ENCODE peak calls at places on chromosomes 12 and 14, in nine cellular contexts. J is GM12865, B is sigmoid colon, Q is epithelial cell of proximal tubule, R is A673, D is body of pancreas, T is neural progenitor cell, Z is cardiac fibroblast, F is left lung. Y is an unnamed sample.

GRCh38 chr12:102120564-102120873 is 536 bp downstream of the PARPBP start:
- DNase-seq in R (no peak), J (no peak), Q (peak), B (no peak), F (no peak), D (no peak), T (peak), Z (no peak), Y (no peak)

GRCh38 chr14:55303646-55304277 is 32.5 kb downstream of the FBXO34 start:
- DNase-seq in R (no peak), J (peak), T (no peak), B (no peak), D (no peak), Q (no peak), F (no peak), Z (no peak), Y (peak)

GRCh38 chr12:8913702-8914032 is 642 bp upstream of the PHC1 start:
- DNase-seq in B (no peak), F (no peak), R (no peak), T (no peak), Z (no peak), D (no peak), J (no peak), Q (no peak), Y (no peak)

GRCh38 chr14:80116157-80116556 is 95.1 kb downstream of the DIO2 start:
- DNase-seq in B (no peak), D (no peak), T (no peak), Z (no peak), Q (no peak), R (no peak), J (no peak), F (no peak), Y (no peak)

GRCh38 chr14:31357279-31357678 is 63.1 kb downstream of the HEATR5A start:
- DNase-seq in Q (no peak), R (no peak), D (no peak), T (no peak), J (no peak), B (no peak), Z (peak), F (no peak), Y (no peak)

GRCh38 chr12:2374092-2374740 is 321.4 kb downstream of the CACNA1C start:
- DNase-seq in R (no peak), D (no peak), B (peak), Q (no peak), F (no peak), Z (no peak), T (no peak), J (no peak), Y (no peak)

GRCh38 chr14:49621114-49621881 is 699 bp downstream of the MGAT2 start:
- DNase-seq in D (peak), R (peak), T (peak), B (peak), F (peak), J (peak), Z (peak), Q (no peak), Y (no peak)

GRCh38 chr12:3962661-3963483 is 89.7 kb upstream of the PARP11 start:
- DNase-seq in T (no peak), B (no peak), F (no peak), Q (no peak), J (peak), R (no peak), Z (no peak), D (peak), Y (peak)

GRCh38 chr12:75526655-75527511 is 15.5 kb upstream of the KRR1 start:
- DNase-seq in B (peak), D (peak), J (peak), F (no peak), Q (no peak), R (peak), T (peak), Z (peak), Y (peak)

GRCh38 chr12:104285740-104286537 is 17.6 kb upstream of the EID3 start:
- DNase-seq in F (peak), D (no peak), T (no peak), B (no peak), J (peak), R (no peak), Q (no peak), Z (no peak), Y (peak)

GRCh38 chr14:102095871-102096568 is 9.2 kb upstream of the HSP90AA1 start:
- DNase-seq in J (no peak), D (no peak), R (peak), Z (no peak), T (peak), B (no peak), F (no peak), Q (no peak), Y (no peak)

GRCh38 chr14:40093800-40094199 is 661.6 kb upstream of the FBXO33 start:
- DNase-seq in T (no peak), B (no peak), R (no peak), Z (no peak), J (no peak), F (no peak), D (no peak), Q (no peak), Y (no peak)

GRCh38 chr12:122116707-122117535 is 38.4 kb downstream of the MLXIP start:
- DNase-seq in R (no peak), F (no peak), B (peak), J (no peak), T (no peak), Z (no peak), D (peak), Q (no peak), Y (no peak)

GRCh38 chr12:76144253-76144564 is 59.7 kb upstream of the NAP1L1 start:
- DNase-seq in B (no peak), T (no peak), Q (no peak), R (peak), Z (peak), J (peak), F (no peak), D (peak), Y (peak)

GRCh38 chr14:96162265-96162664 is 42.4 kb upstream of the BDKRB2 start:
- DNase-seq in J (no peak), T (no peak), R (no peak), B (no peak), F (no peak), D (no peak), Q (no peak), Z (no peak), Y (no peak)

GRCh38 chr14:71395151-71395604 is 487.9 kb downstream of the PCNX1 start:
- DNase-seq in Z (peak), Q (no peak), D (no peak), R (no peak), F (no peak), J (peak), T (no peak), B (no peak), Y (peak)

GRCh38 chr14:104244221-104245011 is 106.0 kb downstream of the KIF26A start:
- DNase-seq in J (no peak), B (peak), D (no peak), R (no peak), Q (no peak), F (no peak), T (no peak), Z (no peak), Y (no peak)

GRCh38 chr12:69509308-69509736 is 39.1 kb downstream of the FRS2 start:
- DNase-seq in R (peak), Z (peak), B (no peak), F (no peak), D (no peak), J (no peak), Q (no peak), T (peak), Y (no peak)

GRCh38 chr12:112939761-112940357 is 1.6 kb downstream of the OAS3 start:
- DNase-seq in R (no peak), B (no peak), Q (no peak), D (no peak), J (peak), T (no peak), F (no peak), Z (no peak), Y (no peak)

GRCh38 chr12:685388-685787 is 22.1 kb upstream of the NINJ2 start:
- DNase-seq in F (no peak), J (peak), T (no peak), Q (peak), R (peak), B (no peak), D (no peak), Z (peak), Y (peak)

GRCh38 chr12:106195638-106196037 is 52.2 kb downstream of the CKAP4 start:
- DNase-seq in T (no peak), R (no peak), Q (peak), F (peak), B (peak), J (no peak), Z (peak), D (peak), Y (no peak)

GRCh38 chr14:104361921-104362681 is 217.5 kb upstream of the C14orf180 start:
- DNase-seq in J (no peak), Q (no peak), T (no peak), Z (no peak), R (no peak), F (peak), B (peak), D (no peak), Y (no peak)

GRCh38 chr14:53620325-53620716 is 336.3 kb downstream of the BMP4 start:
- DNase-seq in Z (no peak), J (no peak), F (no peak), R (no peak), T (no peak), B (no peak), Q (peak), D (no peak), Y (no peak)

GRCh38 chr14:38158468-38158867 is 49.2 kb upstream of the SSTR1 start:
- DNase-seq in B (no peak), T (no peak), F (no peak), Q (no peak), R (no peak), D (no peak), J (no peak), Z (no peak), Y (no peak)

GRCh38 chr14:68146812-68147211 is 327.2 kb downstream of the RAD51B start:
- DNase-seq in R (peak), F (no peak), Q (peak), Z (peak), D (peak), J (no peak), B (no peak), T (no peak), Y (peak)

GRCh38 chr14:30125322-30125944 is 197.8 kb upstream of the PRKD1 start:
- DNase-seq in D (no peak), T (no peak), J (no peak), Z (peak), R (no peak), F (no peak), B (no peak), Q (no peak), Y (no peak)

DNA sequence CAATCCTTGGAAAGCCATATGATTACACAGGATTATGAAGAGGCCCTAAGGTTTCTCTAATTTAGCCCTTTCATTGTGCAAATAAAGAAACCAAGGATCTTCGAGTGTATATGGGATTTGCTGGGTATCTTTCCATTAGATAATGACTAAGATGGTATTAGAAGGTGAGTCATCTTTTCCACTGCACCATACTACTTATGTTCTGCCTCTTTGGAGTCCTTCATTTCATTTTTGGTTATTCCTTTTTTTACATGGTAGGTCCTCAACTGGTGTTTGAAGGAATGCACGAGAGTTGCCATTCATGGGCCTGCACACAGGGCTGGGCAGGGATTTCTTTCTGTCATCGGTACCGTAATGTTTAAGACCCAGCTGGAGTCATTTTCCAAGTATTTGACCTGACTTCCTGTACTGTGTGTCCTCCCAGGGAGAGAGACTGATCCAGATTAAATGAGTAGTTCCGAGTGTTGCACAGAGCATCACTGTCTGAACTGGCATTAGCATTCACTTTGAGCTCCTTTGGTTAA is 85.7 kb downstream of the BORCS5 start:
- DNase-seq in R (peak), J (no peak), F (no peak), B (no peak), T (no peak), Z (peak), D (no peak), Q (no peak), Y (peak)
- TF ChIP-seq CTCF in R (no peak), J (no peak), F (no peak), B (no peak), T (no peak), Z (no peak), D (no peak), Q (no peak), Y (no peak)

DNA sequence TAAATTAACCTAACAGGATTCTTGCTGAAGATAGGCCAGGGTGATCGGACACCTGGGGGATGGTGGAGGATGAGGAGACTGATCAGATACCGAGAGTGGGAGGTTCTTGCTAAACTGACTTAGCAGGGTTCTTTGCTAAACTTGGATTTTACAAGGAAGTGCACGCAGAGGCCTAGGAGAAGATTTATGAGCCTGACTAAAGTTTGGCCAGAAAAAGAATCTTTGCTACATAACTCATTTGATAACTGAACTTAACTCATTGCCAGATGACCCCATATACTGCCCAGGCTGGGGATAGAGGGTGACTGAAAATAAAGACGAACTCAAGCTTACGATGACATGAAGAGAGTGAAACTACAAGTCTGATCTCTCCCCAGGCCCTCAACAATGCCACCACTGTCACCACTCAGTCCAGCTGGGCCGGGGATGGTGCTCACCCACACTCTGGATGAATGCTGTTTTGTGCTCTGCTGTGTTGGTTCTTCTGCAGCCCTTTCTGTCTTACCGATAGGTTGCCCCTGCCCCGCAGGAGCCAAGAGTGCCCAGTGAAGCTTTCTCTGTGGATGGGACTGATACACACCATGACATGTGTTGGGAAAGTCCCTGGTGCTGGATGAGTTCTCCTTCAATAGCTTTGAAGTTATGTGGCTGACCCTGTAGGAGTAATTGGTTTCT is 29.0 kb downstream of the PPFIBP1 start:
- DNase-seq in D (no peak), T (no peak), Z (peak), B (no peak), R (no peak), F (no peak), J (peak), Q (no peak), Y (no peak)
- H3K4me3 ChIP-seq in D (no peak), T (no peak), Z (no peak), B (no peak), R (no peak), F (no peak), J (no peak), Q (no peak), Y (no peak)

DNA sequence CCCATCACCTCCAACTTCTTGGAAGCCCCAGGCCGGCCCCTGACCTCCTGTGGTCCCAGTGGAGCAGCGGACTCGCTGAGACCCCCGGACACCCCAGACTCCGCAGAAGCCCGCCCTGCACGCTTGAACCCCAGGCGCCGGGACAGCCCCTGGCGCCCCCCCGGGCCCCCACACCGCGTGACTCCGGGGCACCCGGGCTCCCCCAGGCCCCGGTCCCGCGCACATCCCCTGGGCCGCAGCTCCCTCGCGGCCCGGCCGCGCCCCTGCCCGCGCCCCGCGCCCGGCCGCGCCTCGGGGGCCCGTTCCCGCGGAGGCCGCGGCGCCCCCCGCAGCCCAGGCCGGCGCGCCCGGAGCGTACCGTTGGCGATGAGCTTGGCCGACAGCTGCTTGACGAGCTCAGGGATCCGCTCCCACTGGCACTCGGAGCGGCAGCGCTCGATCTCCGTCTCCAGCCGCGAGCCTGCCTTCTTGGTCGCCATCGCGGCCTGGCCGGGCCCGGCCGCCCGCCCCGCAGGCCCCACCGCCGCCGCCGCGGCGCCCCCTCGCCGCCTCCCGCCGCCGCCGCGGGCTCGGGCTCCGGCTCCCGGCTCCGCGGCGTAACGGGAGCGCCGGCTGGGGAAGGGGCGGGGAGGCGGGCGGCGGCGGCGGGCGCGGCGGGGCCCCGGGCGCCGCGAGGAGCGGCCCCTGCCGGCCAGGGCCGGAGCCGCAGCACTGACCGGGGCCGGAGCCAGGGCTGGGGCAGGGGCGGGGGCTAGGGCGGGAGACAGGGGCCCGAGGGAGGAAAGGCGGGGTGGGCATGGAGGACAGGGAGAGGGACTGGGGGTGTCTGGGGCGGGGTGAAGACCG is at the start of gene TTC7B:
- DNase-seq in R (peak), Q (no peak), F (no peak), Z (no peak), B (peak), J (peak), D (peak), T (peak), Y (peak)
- TF ChIP-seq CTCF in R (peak), Q (peak), F (no peak), Z (peak), B (no peak), J (peak), D (peak), T (peak), Y (peak)

GRCh38 chr12:82366182-82366581 is 7.9 kb downstream of the METTL25 start:
- DNase-seq in F (no peak), B (no peak), T (no peak), R (peak), D (no peak), J (no peak), Z (peak), Q (no peak), Y (no peak)
- H3K4me3 ChIP-seq in F (no peak), B (no peak), T (no peak), R (no peak), D (no peak), J (no peak), Z (no peak), Q (no peak), Y (no peak)

GRCh38 chr12:120367252-120367923 is 1.6 kb downstream of the MSI1 start:
- DNase-seq in B (no peak), F (no peak), Z (no peak), R (peak), J (no peak), D (no peak), T (peak), Q (no peak), Y (no peak)
- TF ChIP-seq CTCF in B (no peak), F (no peak), Z (peak), R (peak), J (peak), D (peak), T (peak), Q (peak), Y (peak)

GRCh38 chr12:91224411-91224810 is 41.8 kb upstream of the DCN start:
- DNase-seq in B (no peak), R (no peak), Q (no peak), T (no peak), J (no peak), D (no peak), Z (no peak), F (no peak), Y (no peak)
- H3K4me3 ChIP-seq in B (no peak), R (no peak), Q (no peak), T (no peak), J (no peak), D (no peak), Z (no peak), F (no peak), Y (no peak)

GRCh38 chr12:124388038-124388676 is 93.3 kb downstream of the RFLNA start:
- DNase-seq in Q (no peak), F (no peak), D (no peak), J (no peak), Z (no peak), T (no peak), B (no peak), R (no peak), Y (no peak)
- TF ChIP-seq CTCF in Q (no peak), F (no peak), D (no peak), J (no peak), Z (no peak), T (no peak), B (no peak), R (no peak), Y (no peak)

DNA sequence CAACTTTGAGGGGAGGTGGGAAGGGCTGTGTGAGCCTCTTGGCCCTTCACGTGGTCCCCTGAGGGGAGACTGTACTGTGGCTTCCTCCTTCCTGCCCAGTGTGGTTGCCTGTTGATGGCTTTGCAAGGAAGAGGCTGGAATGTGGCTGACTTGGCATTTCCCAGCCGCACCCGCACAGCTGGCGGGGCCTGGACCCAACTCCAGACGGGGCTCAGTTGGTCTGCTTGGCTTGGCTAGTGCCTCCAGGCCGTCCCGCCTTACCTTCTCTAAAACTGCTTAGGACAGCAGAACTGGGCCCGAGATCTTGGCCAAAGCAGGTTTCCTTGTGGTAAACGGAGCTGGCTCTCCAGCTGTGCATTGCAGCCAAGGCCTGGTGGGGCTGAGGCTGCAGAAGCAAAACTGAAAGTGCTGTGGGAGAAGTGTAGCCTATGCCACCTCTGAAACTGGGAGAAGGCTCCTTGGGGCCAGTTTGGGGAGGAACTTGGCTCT is 139.5 kb downstream of the SMOC1 start:
- DNase-seq in F (peak), R (no peak), J (peak), T (no peak), D (peak), Q (no peak), Z (no peak), B (no peak), Y (peak)
- H3K4me3 ChIP-seq in F (no peak), R (no peak), J (no peak), T (no peak), D (no peak), Q (no peak), Z (no peak), B (no peak), Y (no peak)

DNA sequence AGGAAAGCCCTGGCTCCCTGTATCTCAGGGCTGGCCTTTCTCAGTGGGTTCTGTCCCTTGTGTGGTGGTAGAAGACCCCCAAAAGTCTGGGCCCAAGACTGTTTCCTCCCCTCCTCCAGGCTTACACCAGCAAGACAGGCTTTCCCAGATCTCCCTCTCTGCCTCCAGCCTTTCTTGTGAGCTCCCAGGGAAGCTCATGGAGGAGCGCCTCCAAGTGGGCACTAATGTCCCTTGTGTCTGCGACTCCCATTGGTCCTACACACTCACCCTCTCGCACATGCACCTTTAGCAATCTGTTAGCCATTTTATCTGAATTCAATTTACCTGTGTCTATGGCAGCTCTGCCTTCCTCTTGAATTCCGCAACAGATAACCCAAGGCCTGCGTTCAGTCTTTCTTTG is 251.1 kb upstream of the CAND1 start:
- DNase-seq in B (no peak), Z (no peak), F (no peak), T (peak), D (no peak), J (no peak), Q (no peak), R (peak), Y (no peak)
- TF ChIP-seq CTCF in B (no peak), Z (no peak), F (no peak), T (peak), D (no peak), J (no peak), Q (peak), R (peak), Y (no peak)